ENCODE peak calls at places on chromosomes 11 and 22, in eight cellular contexts. C is HCT116, G is HepG2, R is A549, F is GM23338, L is SK-N-SH, B is K562, P is Panc1. U is an unnamed sample.

GRCh38 chr11:2406878-2407410 is 6.4 kb downstream of the TSSC4 start:
- DNase-seq in B (no peak), F (no peak), G (no peak), C (no peak), P (no peak), L (no peak), R (no peak), U (no peak)

GRCh38 chr11:59285716-59286260 is 72.9 kb upstream of the OR5AN1 start:
- DNase-seq in R (no peak), P (no peak), C (no peak), F (no peak), B (no peak), G (no peak), L (no peak), U (no peak)

GRCh38 chr11:60918941-60919275 is 5.0 kb downstream of the TMEM109 start:
- DNase-seq in B (no peak), R (no peak), F (no peak), P (no peak), L (no peak), G (no peak), C (no peak), U (no peak)

GRCh38 chr11:89667001-89667400 is 43.1 kb upstream of the TRIM77 start:
- DNase-seq in P (no peak), R (no peak), F (no peak), C (no peak), B (no peak), G (no peak), L (no peak), U (no peak)

GRCh38 chr22:45205624-45205925 is 35.1 kb downstream of the KIAA0930 start:
- DNase-seq in F (no peak), L (no peak), P (no peak), G (no peak), C (no peak), B (no peak), R (no peak), U (no peak)

GRCh38 chr11:134139873-134140331 is 71.0 kb downstream of the JAM3 start:
- DNase-seq in L (peak; percentile 83), G (peak; percentile 58), R (peak; percentile 8), C (peak; percentile 62), F (peak; percentile 86), B (peak; percentile 41), P (peak; percentile 68), U (peak; percentile 45)

GRCh38 chr11:102986815-102987214 is 31.3 kb upstream of the MMP13 start:
- DNase-seq in L (no peak), C (no peak), F (no peak), B (no peak), G (no peak), R (no peak), P (no peak), U (no peak)

GRCh38 chr11:15685311-15685710 is 570.6 kb downstream of the INSC start:
- DNase-seq in G (no peak), F (peak; percentile 6), L (peak; percentile 14), C (no peak), P (no peak), B (no peak), R (no peak), U (no peak)

GRCh38 chr22:49412236-49412635 is 415.4 kb downstream of the BRD1 start:
- DNase-seq in B (no peak), R (no peak), P (no peak), F (no peak), G (no peak), L (no peak), C (no peak), U (no peak)

GRCh38 chr11:82059505-82059904 is 674.2 kb downstream of the FAM181B start:
- DNase-seq in C (no peak), G (no peak), L (no peak), F (no peak), P (no peak), R (no peak), B (no peak), U (no peak)

GRCh38 chr11:121933294-121933693 is 182.7 kb downstream of the BLID start:
- DNase-seq in G (no peak), B (no peak), P (no peak), C (no peak), R (no peak), F (no peak), L (no peak), U (no peak)

GRCh38 chr11:68216171-68216938 is 3.3 kb upstream of the KMT5B start:
- DNase-seq in C (no peak), P (no peak), R (no peak), F (no peak), B (no peak), G (no peak), L (no peak), U (no peak)

GRCh38 chr11:7250166-7250565 is 1.5 kb upstream of the SYT9 start:
- DNase-seq in L (no peak), F (no peak), G (no peak), B (no peak), C (no peak), R (no peak), P (no peak), U (no peak)

GRCh38 chr22:22944268-22944985 is 56.8 kb downstream of the IGLL5 start:
- DNase-seq in P (no peak), G (no peak), F (peak; percentile 14), L (no peak), B (no peak), C (no peak), R (no peak), U (no peak)

GRCh38 chr11:125351045-125351867 is 144.8 kb downstream of the FEZ1 start:
- DNase-seq in B (peak; percentile 57), G (no peak), F (peak; percentile 69), C (no peak), R (no peak), P (no peak), L (no peak), U (no peak)

GRCh38 chr11:119101759-119102423 is at the start of gene DPAGT1:
- DNase-seq in G (peak; percentile 94), B (peak; percentile 60), C (peak; percentile 98), P (peak; percentile 94), R (peak; percentile 74), F (peak; percentile 98), L (peak; percentile 81), U (peak; percentile 96)

GRCh38 chr11:518463-519202 is 11.6 kb upstream of the RNH1 start:
- DNase-seq in F (peak; percentile 89), G (peak; percentile 90), L (peak; percentile 97), P (peak; percentile 87), R (peak; percentile 93), B (peak; percentile 95), C (peak; percentile 85), U (peak; percentile 90)

GRCh38 chr22:46057762-46058420 is 80.9 kb upstream of the WNT7B start:
- DNase-seq in R (no peak), G (no peak), B (no peak), F (no peak), P (no peak), L (peak; percentile 58), C (no peak), U (no peak)

GRCh38 chr11:80700386-80700785 is 1259.6 kb upstream of the TENM4 start:
- DNase-seq in B (no peak), L (no peak), R (no peak), P (no peak), C (no peak), G (no peak), F (no peak), U (no peak)

GRCh38 chr11:57777969-57778317 is 16.3 kb downstream of the CTNND1 start:
- DNase-seq in F (peak; percentile 55), P (no peak), B (no peak), C (no peak), R (peak; percentile 41), L (no peak), G (peak; percentile 94), U (no peak)
- TF ChIP-seq REST in F (no peak), P (no peak), B (no peak), C (no peak), R (no peak), L (no peak), G (no peak), U (no peak)

GRCh38 chr11:48056325-48057183 is 76.2 kb downstream of the PTPRJ start:
- DNase-seq in R (no peak), B (no peak), L (no peak), F (no peak), P (no peak), C (no peak), G (no peak), U (no peak)
- H3K27ac ChIP-seq in R (peak overlapping the region; percentile 76), B (peak overlapping the region; percentile 54), L (no peak overlapping the region), F (peak overlapping the region; percentile 23), P (peak overlapping the region; percentile 82), C (no peak overlapping the region), G (no peak overlapping the region), U (no peak overlapping the region)

GRCh38 chr22:30116362-30117117 is 36.3 kb downstream of the HORMAD2 start:
- DNase-seq in F (no peak), P (peak; percentile 42), B (no peak), L (no peak), R (no peak), G (peak; percentile 52), C (no peak), U (peak; percentile 6)

GRCh38 chr22:30114356-30114755 is 34.1 kb downstream of the HORMAD2 start:
- DNase-seq in L (no peak), C (no peak), R (no peak), G (no peak), P (no peak), F (no peak), B (no peak), U (no peak)

GRCh38 chr22:30117256-30117655 is 37.0 kb downstream of the HORMAD2 start:
- DNase-seq in L (no peak), R (no peak), C (no peak), B (no peak), F (no peak), P (no peak), G (no peak), U (no peak)

GRCh38 chr22:30113494-30113893 is 33.2 kb downstream of the HORMAD2 start:
- DNase-seq in R (no peak), C (no peak), P (no peak), G (no peak), F (no peak), B (no peak), L (no peak), U (no peak)

DNA sequence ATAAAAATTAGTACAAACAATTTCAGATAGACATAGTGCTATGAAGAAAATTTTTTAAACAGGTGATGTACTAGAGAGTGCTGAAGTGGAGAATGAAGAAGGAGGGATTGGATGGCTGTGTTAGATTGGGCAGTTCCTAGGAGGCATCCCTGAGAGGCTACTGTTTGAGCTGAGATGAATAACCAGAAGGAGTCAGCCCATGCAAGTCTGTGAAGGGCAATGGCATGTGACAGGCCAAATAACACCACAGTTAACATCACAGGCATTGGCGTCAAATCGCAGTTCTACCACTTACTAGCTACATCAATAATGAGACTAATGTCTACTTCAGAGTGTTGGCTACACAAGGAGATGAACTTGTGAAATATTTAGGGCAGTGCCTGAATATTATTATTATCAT is 35.4 kb downstream of the HORMAD2 start:
- DNase-seq in R (no peak), B (no peak), C (peak; percentile 8), F (peak; percentile 7), L (no peak), P (peak; percentile 4), G (no peak), U (no peak)
- TF ChIP-seq REST in R (no peak), B (no peak), C (no peak), F (no peak), L (no peak), P (no peak), G (no peak), U (no peak)

DNA sequence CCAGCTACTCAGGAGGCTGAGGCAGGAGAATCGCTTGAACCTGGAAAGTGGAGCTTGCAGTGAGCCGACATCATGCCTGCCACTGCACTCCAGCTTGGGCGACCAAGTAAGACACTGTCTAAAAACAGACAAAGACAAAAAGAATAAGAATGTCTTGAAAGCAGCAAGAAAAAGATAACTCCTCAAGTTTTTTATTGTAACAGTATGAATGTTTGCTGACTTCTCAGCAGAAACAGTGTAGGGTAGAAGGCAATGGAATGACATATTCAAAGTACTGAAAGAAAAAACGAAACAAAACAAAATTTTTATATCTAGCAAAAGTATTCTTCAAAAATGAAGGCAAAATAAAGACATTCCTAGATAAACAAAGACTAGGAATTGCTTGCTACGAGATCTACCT is 76.9 kb downstream of the PACS1 start:
- DNase-seq in F (no peak), R (no peak), C (no peak), L (no peak), B (no peak), P (no peak), G (no peak), U (no peak)
- H3K27ac ChIP-seq in F (no peak overlapping the region), R (no peak overlapping the region), C (no peak overlapping the region), L (no peak overlapping the region), B (no peak overlapping the region), P (no peak overlapping the region), G (no peak overlapping the region), U (no peak overlapping the region)

U was measured in HL-60.